ENCODE peak calls at places on chromosomes 5 and 9, in four cellular contexts. T is dorsolateral prefrontal cortex, A is GM23248, G is K562. H is an unnamed sample.

GRCh38 chr5:180809403-180810209 is 7.0 kb upstream of the MGAT1 start:
- DNase-seq in G (peak), T (peak), A (peak), H (peak)

GRCh38 chr9:93436218-93436617 is 15.3 kb upstream of the FAM120A start:
- DNase-seq in T (no peak), A (no peak), G (no peak), H (no peak)

GRCh38 chr9:12426198-12426864 is 266.9 kb upstream of the TYRP1 start:
- DNase-seq in A (peak), T (no peak), G (no peak), H (no peak)

GRCh38 chr5:168468836-168469235 is 17.4 kb upstream of the RARS1 start:
- DNase-seq in A (peak), G (no peak), T (no peak), H (no peak)

GRCh38 chr5:40552981-40553380 is 126.7 kb upstream of the PTGER4 start:
- DNase-seq in G (no peak), A (peak), T (no peak), H (no peak)

GRCh38 chr5:9715891-9716335 is 85.8 kb upstream of the TAS2R1 start:
- DNase-seq in T (no peak), G (no peak), A (peak), H (no peak)

GRCh38 chr5:105945203-105945972 is 1725.3 kb downstream of the EFNA5 start:
- DNase-seq in G (no peak), T (no peak), A (no peak), H (no peak)

GRCh38 chr5:59039296-59040006 is 456.6 kb downstream of the RAB3C start:
- DNase-seq in T (peak), G (peak), A (peak), H (peak)

GRCh38 chr9:131817627-131818026 is 77.8 kb upstream of the RAPGEF1 start:
- DNase-seq in T (no peak), A (no peak), G (no peak), H (peak)

GRCh38 chr5:10836991-10837390 is 76.0 kb upstream of the DAP start:
- DNase-seq in A (peak), G (no peak), T (no peak), H (no peak)

GRCh38 chr9:36902861-36903524 is 131.1 kb downstream of the PAX5 start:
- DNase-seq in G (no peak), T (no peak), A (no peak), H (peak)

GRCh38 chr5:56512314-56512996 is 279.3 kb upstream of the ANKRD55 start:
- DNase-seq in T (peak), G (no peak), A (peak), H (no peak)

GRCh38 chr5:81389015-81389414 is 4.9 kb downstream of the ACOT12 start:
- DNase-seq in T (no peak), G (no peak), A (no peak), H (no peak)

GRCh38 chr9:27715651-27716050 is 142.4 kb upstream of the C9orf72 start:
- DNase-seq in G (no peak), T (no peak), A (no peak), H (no peak)

GRCh38 chr5:32932231-32932935 is 221.3 kb downstream of the NPR3 start:
- DNase-seq in G (no peak), A (peak), T (no peak), H (no peak)

GRCh38 chr5:93831449-93831848 is 90.0 kb upstream of the POU5F2 start:
- DNase-seq in A (peak), G (no peak), T (no peak), H (no peak)

GRCh38 chr9:37262410-37262809 is 142.0 kb downstream of the ZCCHC7 start:
- DNase-seq in G (no peak), A (peak), T (no peak), H (peak)

GRCh38 chr9:6219981-6220380 is 4.4 kb downstream of the IL33 start:
- DNase-seq in G (no peak), T (no peak), A (no peak), H (no peak)

GRCh38 chr5:167814828-167815227 is 476.6 kb upstream of the WWC1 start:
- DNase-seq in G (no peak), T (no peak), A (peak), H (no peak)

GRCh38 chr9:122256206-122256605 is 8.4 kb downstream of the RBM18 start:
- DNase-seq in G (no peak), T (no peak), A (no peak), H (no peak)

GRCh38 chr5:111169269-111169668 is 54.9 kb upstream of the CAMK4 start:
- DNase-seq in T (no peak), G (no peak), A (no peak), H (no peak)

GRCh38 chr9:93115486-93115885 is 18.6 kb downstream of the NINJ1 start:
- DNase-seq in T (no peak), G (no peak), A (no peak), H (no peak)

GRCh38 chr9:108296056-108296455 is 559.7 kb downstream of the ACTL7B start:
- DNase-seq in A (peak), T (no peak), G (no peak), H (no peak)

GRCh38 chr5:116004248-116004647 is 28.0 kb upstream of the ARL14EPL start:
- DNase-seq in T (no peak), A (no peak), G (peak), H (no peak)

DNA sequence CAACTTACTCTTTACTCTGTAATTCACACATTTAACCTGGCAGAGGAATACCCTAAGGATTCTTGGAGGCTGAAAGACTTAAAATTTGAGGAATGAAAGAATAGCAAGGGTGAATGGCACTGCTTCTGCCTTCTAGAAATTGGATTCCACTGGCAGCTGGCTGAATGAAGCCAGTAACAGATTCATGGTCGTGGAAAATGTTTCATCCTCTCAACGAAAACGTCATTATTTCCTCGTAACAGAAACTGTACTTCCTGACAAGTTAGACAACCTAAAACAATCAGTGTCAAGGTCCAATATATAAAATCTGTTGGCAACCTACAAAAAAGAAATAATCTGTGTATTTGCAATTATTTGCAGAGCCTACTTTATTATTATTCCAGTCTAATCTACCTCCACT is 39.7 kb downstream of the BNC2 start:
- DNase-seq in G (no peak), A (peak), T (no peak), H (no peak)
- H3K27ac ChIP-seq in G (no peak), A (peak), T (no peak), H (no peak)

GRCh38 chr9:35432076-35432475 is 57.8 kb upstream of the RUSC2 start:
- DNase-seq in A (no peak), T (no peak), G (no peak), H (no peak)

GRCh38 chr9:35431467-35431866 is 58.4 kb upstream of the RUSC2 start:
- DNase-seq in T (no peak), A (no peak), G (no peak), H (no peak)

DNA sequence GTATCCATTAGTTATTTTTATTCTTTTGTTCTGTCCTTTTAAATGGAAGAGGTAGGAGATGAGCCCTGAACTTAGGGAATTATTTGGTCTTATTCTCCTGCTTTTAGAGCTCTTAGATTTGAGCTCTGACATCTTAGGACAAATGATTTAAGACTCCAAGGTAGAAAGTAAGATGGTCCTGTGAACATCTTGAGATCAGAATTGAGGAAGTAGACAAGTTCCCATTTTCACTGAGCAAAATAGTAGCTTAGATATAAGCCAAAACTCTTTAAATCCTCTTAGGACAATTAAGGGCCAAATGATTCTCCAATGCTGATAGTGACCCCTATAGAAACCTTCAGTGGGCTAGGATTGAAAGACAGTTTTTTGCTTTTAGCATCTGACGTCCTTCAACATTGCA is 53.0 kb upstream of the RUSC2 start:
- DNase-seq in A (no peak), G (no peak), T (no peak), H (no peak)
- H3K27ac ChIP-seq in A (no peak), G (no peak), T (no peak), H (no peak)

GRCh38 chr5:4366628-4367027 is 771.0 kb downstream of the IRX1 start:
- DNase-seq in T (no peak), A (no peak), G (no peak), H (no peak)

GRCh38 chr5:4361626-4362281 is 766.1 kb downstream of the IRX1 start:
- DNase-seq in A (no peak), T (no peak), G (no peak), H (no peak)

GRCh38 chr5:4359847-4360246 is 764.2 kb downstream of the IRX1 start:
- DNase-seq in T (no peak), A (no peak), G (no peak), H (no peak)

GRCh38 chr5:4363045-4363444 is 767.4 kb downstream of the IRX1 start:
- DNase-seq in T (no peak), A (no peak), G (no peak), H (no peak)

GRCh38 chr5:4362411-4362810 is 766.8 kb downstream of the IRX1 start:
- DNase-seq in T (no peak), G (no peak), A (no peak), H (no peak)
- H3K27ac ChIP-seq in T (no peak), G (no peak), A (no peak), H (no peak)

GRCh38 chr5:102866315-102866693 is 111.2 kb downstream of the PAM start:
- DNase-seq in A (no peak), G (no peak), T (no peak), H (no peak)
- H3K27ac ChIP-seq in A (peak), G (no peak), T (peak), H (peak)

DNA sequence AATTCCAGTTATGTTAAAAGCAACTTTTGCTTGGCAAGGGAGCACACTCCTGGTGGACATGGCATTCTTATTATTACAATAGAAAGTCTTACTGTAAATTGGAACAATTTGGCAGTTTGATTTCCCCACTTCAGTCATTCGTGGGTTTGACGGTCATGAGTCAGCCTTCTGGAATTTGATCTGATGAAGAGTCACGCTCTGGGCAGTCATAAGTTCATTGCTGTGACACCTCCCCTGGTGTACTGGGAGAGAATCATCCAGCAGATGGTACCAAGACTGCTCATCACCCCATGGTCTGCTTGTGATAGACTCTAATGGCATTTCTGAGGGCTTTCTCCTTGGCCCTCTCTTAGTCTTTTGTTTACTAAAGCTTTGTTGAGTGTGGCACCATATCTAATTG is 53.8 kb downstream of the GLRA1 start:
- DNase-seq in A (peak), T (no peak), G (peak), H (no peak)
- H3K27ac ChIP-seq in A (no peak), T (no peak), G (no peak), H (no peak)